ENCODE peak calls at places on chromosomes 7 and 10, in four cellular contexts. One of them, this sample, is unnamed.
A peak's percentile ranks its signal among the peaks of the same experiment; 100 is the strongest.

GRCh38 chr10:123517901-123518300 is 148.3 kb upstream of the GPR26 start:
- DNase-seq in PC-3: no peak
- DNase-seq in hepatocyte: no peak
- DNase-seq in GM23338: no peak
- DNase-seq in this sample: no peak

GRCh38 chr10:71554671-71555070 is 158.0 kb downstream of the CDH23 start:
- DNase-seq in PC-3: no peak
- DNase-seq in GM23338: no peak
- DNase-seq in hepatocyte: no peak
- DNase-seq in this sample: no peak

GRCh38 chr7:3408814-3409595 is 108.0 kb downstream of the SDK1 start:
- DNase-seq in PC-3: no peak
- DNase-seq in hepatocyte: no peak
- DNase-seq in GM23338: no peak
- DNase-seq in this sample: no peak

GRCh38 chr7:47836080-47836479 is 112.2 kb downstream of the PKD1L1 start:
- DNase-seq in PC-3: no peak
- DNase-seq in hepatocyte: no peak
- DNase-seq in GM23338: no peak
- DNase-seq in this sample: no peak

GRCh38 chr10:34454590-34455289 is 360.4 kb downstream of the PARD3 start:
- DNase-seq in PC-3: no peak
- DNase-seq in GM23338: no peak
- DNase-seq in hepatocyte: no peak
- DNase-seq in this sample: no peak

GRCh38 chr7:1509226-1509625 is 5.0 kb upstream of the INTS1 start:
- DNase-seq in GM23338: no peak
- DNase-seq in PC-3: no peak
- DNase-seq in hepatocyte: no peak
- DNase-seq in this sample: no peak

GRCh38 chr10:60140681-60141632 is 234.6 kb upstream of the CCDC6 start:
- DNase-seq in hepatocyte: peak; percentile 75
- DNase-seq in PC-3: peak; percentile 81
- DNase-seq in GM23338: peak; percentile 95
- DNase-seq in this sample: peak; percentile 67

GRCh38 chr10:121375201-121375600 is 223.0 kb downstream of the FGFR2 start:
- DNase-seq in PC-3: no peak
- DNase-seq in hepatocyte: no peak
- DNase-seq in GM23338: peak; percentile 16
- DNase-seq in this sample: no peak

GRCh38 chr10:115827180-115827579 is 445.8 kb downstream of the GFRA1 start:
- DNase-seq in PC-3: no peak
- DNase-seq in GM23338: no peak
- DNase-seq in hepatocyte: peak; percentile 7
- DNase-seq in this sample: no peak

GRCh38 chr7:17298840-17299476 is 506 bp downstream of the AHR start:
- DNase-seq in GM23338: peak; percentile 76
- DNase-seq in PC-3: peak; percentile 41
- DNase-seq in hepatocyte: peak; percentile 63
- DNase-seq in this sample: no peak

GRCh38 chr10:23081156-23081833 is 14.1 kb upstream of the MSRB2 start:
- DNase-seq in PC-3: peak; percentile 47
- DNase-seq in hepatocyte: no peak
- DNase-seq in GM23338: no peak
- DNase-seq in this sample: no peak

GRCh38 chr10:128854965-128855364 is 612.1 kb upstream of the MGMT start:
- DNase-seq in GM23338: peak; percentile 19
- DNase-seq in hepatocyte: peak; percentile 86
- DNase-seq in PC-3: no peak
- DNase-seq in this sample: no peak

GRCh38 chr10:22246680-22247391 is 29.0 kb upstream of the EBLN1 start:
- DNase-seq in hepatocyte: peak; percentile 35
- DNase-seq in PC-3: peak; percentile 95
- DNase-seq in GM23338: no peak
- DNase-seq in this sample: peak; percentile 96

GRCh38 chr10:33217854-33218253 is 116.6 kb downstream of the NRP1 start:
- DNase-seq in GM23338: no peak
- DNase-seq in PC-3: peak; percentile 93
- DNase-seq in hepatocyte: no peak
- DNase-seq in this sample: no peak

GRCh38 chr7:83987764-83988163 is 206.8 kb downstream of the SEMA3A start:
- DNase-seq in GM23338: no peak
- DNase-seq in PC-3: no peak
- DNase-seq in hepatocyte: no peak
- DNase-seq in this sample: no peak

GRCh38 chr10:103680869-103681236 is 174.5 kb downstream of the SH3PXD2A start:
- DNase-seq in hepatocyte: no peak
- DNase-seq in PC-3: no peak
- DNase-seq in GM23338: no peak
- DNase-seq in this sample: no peak

GRCh38 chr10:119208553-119208940 is 1.2 kb downstream of the GRK5 start:
- DNase-seq in PC-3: peak; percentile 6
- DNase-seq in GM23338: no peak
- DNase-seq in hepatocyte: no peak
- DNase-seq in this sample: no peak

GRCh38 chr7:132419538-132419937 is 156.7 kb downstream of the PLXNA4 start:
- DNase-seq in hepatocyte: no peak
- DNase-seq in GM23338: no peak
- DNase-seq in PC-3: no peak
- DNase-seq in this sample: no peak

GRCh38 chr10:84375011-84375410 is 46.6 kb downstream of the CCSER2 start:
- DNase-seq in GM23338: peak; percentile 79
- DNase-seq in hepatocyte: peak; percentile 73
- DNase-seq in PC-3: peak; percentile 75
- DNase-seq in this sample: peak; percentile 27

GRCh38 chr10:114239117-114239993 is at the start of gene VWA2:
- DNase-seq in GM23338: peak; percentile 77
- DNase-seq in hepatocyte: peak; percentile 80
- DNase-seq in PC-3: no peak
- DNase-seq in this sample: peak; percentile 27

GRCh38 chr10:122374246-122374858 is at the start of gene PLEKHA1:
- DNase-seq in PC-3: peak; percentile 93
- DNase-seq in hepatocyte: peak; percentile 98
- DNase-seq in GM23338: peak; percentile 95
- DNase-seq in this sample: peak; percentile 91

GRCh38 chr10:52539463-52539862 is 225.4 kb downstream of the DKK1 start:
- DNase-seq in GM23338: no peak
- DNase-seq in PC-3: peak; percentile 100
- DNase-seq in hepatocyte: no peak
- DNase-seq in this sample: peak; percentile 26

GRCh38 chr7:104838537-104839299 is 175.3 kb upstream of the KMT2E start:
- DNase-seq in hepatocyte: no peak
- DNase-seq in PC-3: no peak
- DNase-seq in GM23338: no peak
- DNase-seq in this sample: no peak

GRCh38 chr10:111455776-111456426 is 379.1 kb downstream of the ADRA2A start:
- DNase-seq in hepatocyte: no peak
- DNase-seq in PC-3: no peak
- DNase-seq in GM23338: no peak
- DNase-seq in this sample: no peak

GRCh38 chr10:49700997-49701396 is 21.5 kb downstream of the C10orf53 start:
- DNase-seq in PC-3: peak; percentile 72
- DNase-seq in hepatocyte: no peak
- DNase-seq in GM23338: peak; percentile 80
- DNase-seq in this sample: no peak

GRCh38 chr7:134645935-134646334 is 718 bp upstream of the BPGM start:
- DNase-seq in GM23338: peak; percentile 6
- DNase-seq in hepatocyte: peak; percentile 31
- DNase-seq in PC-3: peak; percentile 12
- DNase-seq in this sample: no peak

GRCh38 chr7:125046767-125047166 is 117.1 kb upstream of the POT1 start:
- DNase-seq in PC-3: no peak
- DNase-seq in hepatocyte: no peak
- DNase-seq in GM23338: no peak
- DNase-seq in this sample: no peak

GRCh38 chr7:67937717-67938191 is 941.1 kb downstream of the TYW1 start:
- DNase-seq in PC-3: peak; percentile 1
- DNase-seq in GM23338: no peak
- DNase-seq in hepatocyte: peak; percentile 60
- DNase-seq in this sample: peak; percentile 66

GRCh38 chr10:68924593-68924992 is 23.5 kb downstream of the DDX50 start:
- DNase-seq in PC-3: no peak
- DNase-seq in GM23338: no peak
- DNase-seq in hepatocyte: no peak
- DNase-seq in this sample: no peak

GRCh38 chr10:76543655-76544054 is 1094.0 kb downstream of the KCNMA1 start:
- DNase-seq in GM23338: no peak
- DNase-seq in PC-3: no peak
- DNase-seq in hepatocyte: no peak
- DNase-seq in this sample: no peak

GRCh38 chr10:132434405-132435005 is 37.5 kb downstream of the PWWP2B start:
- DNase-seq in hepatocyte: no peak
- DNase-seq in GM23338: no peak
- DNase-seq in PC-3: peak; percentile 41
- DNase-seq in this sample: no peak

GRCh38 chr10:86312701-86313270 is 53.8 kb downstream of the GRID1 start:
- DNase-seq in PC-3: no peak
- DNase-seq in GM23338: peak; percentile 27
- DNase-seq in hepatocyte: no peak
- DNase-seq in this sample: no peak

GRCh38 chr7:68730871-68731403 is 867.3 kb upstream of the AUTS2 start:
- DNase-seq in GM23338: no peak
- DNase-seq in PC-3: no peak
- DNase-seq in hepatocyte: peak; percentile 20
- DNase-seq in this sample: peak; percentile 93

GRCh38 chr7:98830972-98831548 is 38.8 kb downstream of the TMEM130 start:
- DNase-seq in GM23338: no peak
- DNase-seq in PC-3: no peak
- DNase-seq in hepatocyte: no peak
- DNase-seq in this sample: no peak

GRCh38 chr10:123019941-123020703 is 11.3 kb downstream of the ACADSB start:
- DNase-seq in hepatocyte: peak; percentile 17
- DNase-seq in GM23338: peak; percentile 49
- DNase-seq in PC-3: no peak
- DNase-seq in this sample: no peak

GRCh38 chr7:74206589-74207120 is 3.2 kb upstream of the LAT2 start:
- DNase-seq in hepatocyte: peak; percentile 88
- DNase-seq in GM23338: peak; percentile 89
- DNase-seq in PC-3: peak; percentile 87
- DNase-seq in this sample: peak; percentile 46

GRCh38 chr10:100368721-100369120 is 21.7 kb downstream of the SCD start:
- DNase-seq in PC-3: no peak
- DNase-seq in hepatocyte: no peak
- DNase-seq in GM23338: no peak
- DNase-seq in this sample: no peak

GRCh38 chr10:104311184-104311720 is 27.0 kb downstream of the ITPRIP start:
- DNase-seq in hepatocyte: no peak
- DNase-seq in GM23338: no peak
- DNase-seq in PC-3: no peak
- DNase-seq in this sample: no peak

GRCh38 chr10:84993251-84994035 is 665.1 kb downstream of the CCSER2 start:
- DNase-seq in hepatocyte: no peak
- DNase-seq in PC-3: no peak
- DNase-seq in GM23338: no peak
- DNase-seq in this sample: no peak

GRCh38 chr7:100621554-100621953 is 9.2 kb downstream of the MOSPD3 start:
- DNase-seq in PC-3: no peak
- DNase-seq in GM23338: no peak
- DNase-seq in hepatocyte: no peak
- DNase-seq in this sample: no peak
- H2AFZ ChIP-seq in PC-3: no peak overlapping the region
- H2AFZ ChIP-seq in GM23338: no peak overlapping the region
- H2AFZ ChIP-seq in hepatocyte: no peak overlapping the region
- H2AFZ ChIP-seq in this sample: no peak overlapping the region

GRCh38 chr7:66904063-66904593 is 16.9 kb upstream of the TMEM248 start:
- DNase-seq in hepatocyte: no peak
- DNase-seq in GM23338: no peak
- DNase-seq in PC-3: no peak
- DNase-seq in this sample: no peak
- TF ChIP-seq CTCF in hepatocyte: no peak
- TF ChIP-seq CTCF in GM23338: no peak
- TF ChIP-seq CTCF in PC-3: no peak
- TF ChIP-seq CTCF in this sample: no peak

GRCh38 chr7:27236053-27236410 is 6.6 kb upstream of the EVX1 start:
- DNase-seq in GM23338: peak; percentile 50
- DNase-seq in hepatocyte: no peak
- DNase-seq in PC-3: no peak
- DNase-seq in this sample: no peak
- TF ChIP-seq EZH2 in GM23338: peak; percentile 12
- TF ChIP-seq EZH2 in hepatocyte: no peak
- TF ChIP-seq EZH2 in PC-3: no peak
- TF ChIP-seq EZH2 in this sample: no peak

GRCh38 chr10:20839141-20839540 is 58.0 kb downstream of the NEBL start:
- DNase-seq in hepatocyte: no peak
- DNase-seq in GM23338: no peak
- DNase-seq in PC-3: no peak
- DNase-seq in this sample: no peak
- H2AFZ ChIP-seq in hepatocyte: no peak overlapping the region
- H2AFZ ChIP-seq in GM23338: no peak overlapping the region
- H2AFZ ChIP-seq in PC-3: no peak overlapping the region
- H2AFZ ChIP-seq in this sample: no peak overlapping the region

This sample was measured in PC-9.